ENCODE peak calls at places on chromosomes 12 and 14, in seven cellular contexts. L is NCI-H82; E is midbrain; Y is NT2/D1; B is stimulated activated naive CD4-positive, alpha-beta T cell; Q is IMR-90; T is endothelial cell. N is an unnamed sample.

GRCh38 chr12:122871851-122872785 is 23.8 kb downstream of the VPS37B start:
- DNase-seq in L (peak; percentile 33), E (peak; percentile 64), Y (peak; percentile 100), B (no peak), Q (peak; percentile 88), T (no peak), N (no peak)

GRCh38 chr14:59022144-59022543 is 166.3 kb upstream of the DAAM1 start:
- DNase-seq in L (peak; percentile 20), E (no peak), Y (no peak), B (no peak), Q (no peak), T (peak; percentile 25), N (no peak)

GRCh38 chr14:65255583-65256443 is 153.5 kb upstream of the MAX start:
- DNase-seq in L (peak; percentile 72), E (no peak), Y (no peak), B (no peak), Q (no peak), T (peak; percentile 8), N (no peak)

GRCh38 chr14:75442642-75443041 is 14.8 kb downstream of the JDP2 start:
- DNase-seq in L (no peak), E (no peak), Y (no peak), B (no peak), Q (peak; percentile 57), T (no peak), N (no peak)

GRCh38 chr12:57235012-57235727 is 5.7 kb downstream of the SHMT2 start:
- DNase-seq in L (peak; percentile 63), E (no peak), Y (no peak), B (no peak), Q (peak; percentile 60), T (no peak), N (no peak)

GRCh38 chr12:67193705-67194104 is 75.5 kb upstream of the CAND1 start:
- DNase-seq in L (no peak), E (no peak), Y (peak; percentile 30), B (no peak), Q (peak; percentile 23), T (peak; percentile 56), N (no peak)

GRCh38 chr14:101707285-101707842 is 54.1 kb upstream of the PPP2R5C start:
- DNase-seq in L (peak; percentile 79), E (peak; percentile 69), Y (peak; percentile 60), B (peak; percentile 59), Q (peak; percentile 81), T (peak; percentile 59), N (no peak)

GRCh38 chr12:102549691-102550090 is 69.3 kb upstream of the IGF1 start:
- DNase-seq in L (no peak), E (no peak), Y (peak; percentile 16), B (no peak), Q (no peak), T (no peak), N (no peak)

GRCh38 chr12:542290-543113 is 82.8 kb downstream of the B4GALNT3 start:
- DNase-seq in L (peak; percentile 68), E (no peak), Y (peak; percentile 23), B (no peak), Q (no peak), T (peak; percentile 49), N (no peak)

GRCh38 chr14:31965735-31966598 is 111.1 kb upstream of the ARHGAP5 start:
- DNase-seq in L (no peak), E (no peak), Y (no peak), B (no peak), Q (peak; percentile 4), T (no peak), N (no peak)

GRCh38 chr14:22221508-22221907 is 367.5 kb downstream of the DAD1 start:
- DNase-seq in L (no peak), E (no peak), Y (no peak), B (no peak), Q (peak; percentile 49), T (no peak), N (no peak)

GRCh38 chr12:64650762-64651161 is 40.5 kb downstream of the RASSF3 start:
- DNase-seq in L (no peak), E (no peak), Y (no peak), B (no peak), Q (peak; percentile 50), T (no peak), N (no peak)

GRCh38 chr12:128643106-128643651 is 180.6 kb downstream of the SLC15A4 start:
- DNase-seq in L (peak; percentile 93), E (no peak), Y (no peak), B (no peak), Q (no peak), T (no peak), N (no peak)

GRCh38 chr12:123242083-123242904 is 9.1 kb downstream of the MTRFR start:
- DNase-seq in L (no peak), E (no peak), Y (no peak), B (no peak), Q (peak; percentile 10), T (no peak), N (no peak)

GRCh38 chr12:67855103-67855502 is 134.1 kb upstream of the IFNG-AS1 start:
- DNase-seq in L (no peak), E (no peak), Y (no peak), B (no peak), Q (no peak), T (no peak), N (no peak)

GRCh38 chr12:39905152-39905551 is 200.7 kb downstream of the SLC2A13 start:
- DNase-seq in L (peak; percentile 30), E (no peak), Y (no peak), B (no peak), Q (peak; percentile 22), T (no peak), N (peak; percentile 63)

GRCh38 chr14:98909251-98909944 is 362.6 kb downstream of the BCL11B start:
- DNase-seq in L (peak; percentile 29), E (no peak), Y (no peak), B (no peak), Q (no peak), T (no peak), N (no peak)

GRCh38 chr14:74591899-74592298 is 20.1 kb downstream of the LTBP2 start:
- DNase-seq in L (no peak), E (no peak), Y (no peak), B (no peak), Q (peak; percentile 35), T (no peak), N (no peak)

GRCh38 chr12:48002179-48002601 is 2.1 kb downstream of the COL2A1 start:
- DNase-seq in L (peak; percentile 59), E (no peak), Y (no peak), B (no peak), Q (no peak), T (no peak), N (no peak)

GRCh38 chr12:77324763-77325468 is 259.5 kb upstream of the E2F7 start:
- DNase-seq in L (peak; percentile 86), E (peak; percentile 81), Y (peak; percentile 72), B (no peak), Q (peak; percentile 61), T (peak; percentile 83), N (peak; percentile 38)

GRCh38 chr12:109488051-109488665 is 10.7 kb downstream of the UBE3B start:
- DNase-seq in L (no peak), E (no peak), Y (no peak), B (no peak), Q (peak; percentile 34), T (no peak), N (no peak)

GRCh38 chr12:5345534-5345933 is 86.4 kb upstream of the NTF3 start:
- DNase-seq in L (no peak), E (no peak), Y (no peak), B (no peak), Q (no peak), T (no peak), N (no peak)

GRCh38 chr12:68977909-68978610 is 45.1 kb upstream of the CPM start:
- DNase-seq in L (no peak), E (peak; percentile 62), Y (no peak), B (no peak), Q (no peak), T (no peak), N (no peak)

GRCh38 chr12:64522316-64522715 is 70.4 kb downstream of the TBK1 start:
- DNase-seq in L (no peak), E (no peak), Y (no peak), B (no peak), Q (peak; percentile 60), T (no peak), N (no peak)

GRCh38 chr14:72439707-72440106 is 454.2 kb downstream of the DPF3 start:
- DNase-seq in L (no peak), E (no peak), Y (no peak), B (no peak), Q (no peak), T (no peak), N (no peak)